ENCODE peak calls at places on chromosomes 3 and 15, in seven cellular contexts. P is aorta, J is breast epithelium, D is IMR-90, Z is ovary, X is psoas muscle, C is body of pancreas. L is an unnamed sample.

GRCh38 chr15:37098468-37099320 is 1.7 kb downstream of the MEIS2 start:
- DNase-seq in Z (peak; percentile 61), C (no peak), P (peak; percentile 83), J (no peak), D (peak; percentile 35), X (peak; percentile 62), L (no peak)

GRCh38 chr3:17639765-17640164 is 102.7 kb downstream of the TBC1D5 start:
- DNase-seq in C (no peak), Z (no peak), J (no peak), D (peak; percentile 94), X (no peak), P (no peak), L (no peak)

GRCh38 chr15:56244811-56245576 is 1.3 kb upstream of the RFX7 start:
- DNase-seq in C (peak; percentile 69), X (no peak), Z (peak; percentile 15), P (peak; percentile 72), J (no peak), D (no peak), L (peak; percentile 63)

GRCh38 chr3:46705751-46706572 is 4.8 kb downstream of the TMIE start:
- DNase-seq in D (peak; percentile 59), P (peak; percentile 66), Z (no peak), X (peak; percentile 52), C (no peak), J (no peak), L (no peak)

GRCh38 chr3:190076601-190077444 is 43.9 kb downstream of the P3H2 start:
- DNase-seq in X (no peak), P (peak; percentile 75), J (no peak), C (peak; percentile 50), D (peak; percentile 99), Z (peak; percentile 55), L (no peak)

GRCh38 chr3:127458698-127459097 is 131.8 kb downstream of the TPRA1 start:
- DNase-seq in J (no peak), Z (no peak), C (no peak), P (peak; percentile 74), D (no peak), X (peak; percentile 39), L (no peak)

GRCh38 chr3:9143180-9143579 is 106.3 kb downstream of the SRGAP3 start:
- DNase-seq in P (no peak), C (no peak), Z (no peak), D (no peak), X (no peak), J (no peak), L (no peak)

GRCh38 chr3:192063570-192063969 is 602.6 kb downstream of the PYDC2 start:
- DNase-seq in X (no peak), P (no peak), D (peak; percentile 27), C (no peak), J (no peak), Z (no peak), L (peak; percentile 26)

GRCh38 chr3:23775254-23775909 is 30.4 kb upstream of the UBE2E1 start:
- DNase-seq in X (no peak), J (no peak), P (no peak), C (no peak), D (no peak), Z (no peak), L (no peak)

GRCh38 chr3:107884719-107885460 is 205.9 kb downstream of the CD47 start:
- DNase-seq in X (no peak), J (no peak), P (no peak), C (peak; percentile 11), D (peak; percentile 61), Z (no peak), L (no peak)

GRCh38 chr3:197468866-197469382 is 86.8 kb downstream of the BDH1 start:
- DNase-seq in X (no peak), J (no peak), P (no peak), C (peak; percentile 72), D (peak; percentile 46), Z (no peak), L (no peak)

GRCh38 chr3:38738630-38739395 is 77.2 kb downstream of the SCN10A start:
- DNase-seq in Z (no peak), D (peak; percentile 28), C (peak; percentile 30), P (no peak), J (no peak), X (no peak), L (no peak)

GRCh38 chr3:170425491-170426239 is 7.0 kb downstream of the CLDN11 start:
- DNase-seq in P (no peak), C (no peak), Z (no peak), D (no peak), X (no peak), J (no peak), L (no peak)

GRCh38 chr3:138016065-138016464 is 6.1 kb downstream of the CLDN18 start:
- DNase-seq in P (no peak), X (no peak), Z (no peak), D (no peak), C (no peak), J (no peak), L (no peak)

GRCh38 chr15:27017168-27017809 is 46.3 kb downstream of the GABRG3 start:
- DNase-seq in D (peak; percentile 58), Z (no peak), P (no peak), X (no peak), C (peak; percentile 55), J (no peak), L (no peak)

DNA sequence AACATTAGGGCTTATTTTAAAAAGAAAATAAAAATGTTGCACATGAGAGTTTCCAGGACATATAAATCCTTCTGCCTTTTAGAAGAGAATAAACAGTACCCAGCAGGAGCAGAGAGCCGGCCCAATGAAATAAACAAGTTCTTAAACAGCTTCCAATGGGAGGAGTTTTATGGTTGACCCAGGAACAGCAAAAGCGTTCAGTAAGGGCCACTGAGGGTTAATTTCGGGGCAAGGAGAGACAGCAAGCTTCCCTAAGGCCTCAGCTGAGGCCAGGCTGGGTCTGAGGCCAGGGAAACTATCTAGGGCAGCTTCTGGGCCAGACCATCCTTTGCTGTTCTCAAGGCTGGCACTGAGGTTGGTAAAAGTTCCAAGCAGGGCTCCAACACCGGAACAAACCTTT is 3.4 kb downstream of the PDZRN3 start:
- DNase-seq in D (no peak), J (no peak), P (no peak), X (peak; percentile 65), C (no peak), Z (no peak), L (no peak)
- H3K4me1 ChIP-seq in D (peaks cover 5% of the 10 kb centered on the region), J (no peaks in the 10 kb centered on the region), P (peaks cover 3% of the 10 kb centered on the region), X (peaks cover 57% of the 10 kb centered on the region), C (peaks cover 48% of the 10 kb centered on the region), Z (peaks cover 14% of the 10 kb centered on the region), L (no peaks in the 10 kb centered on the region)

DNA sequence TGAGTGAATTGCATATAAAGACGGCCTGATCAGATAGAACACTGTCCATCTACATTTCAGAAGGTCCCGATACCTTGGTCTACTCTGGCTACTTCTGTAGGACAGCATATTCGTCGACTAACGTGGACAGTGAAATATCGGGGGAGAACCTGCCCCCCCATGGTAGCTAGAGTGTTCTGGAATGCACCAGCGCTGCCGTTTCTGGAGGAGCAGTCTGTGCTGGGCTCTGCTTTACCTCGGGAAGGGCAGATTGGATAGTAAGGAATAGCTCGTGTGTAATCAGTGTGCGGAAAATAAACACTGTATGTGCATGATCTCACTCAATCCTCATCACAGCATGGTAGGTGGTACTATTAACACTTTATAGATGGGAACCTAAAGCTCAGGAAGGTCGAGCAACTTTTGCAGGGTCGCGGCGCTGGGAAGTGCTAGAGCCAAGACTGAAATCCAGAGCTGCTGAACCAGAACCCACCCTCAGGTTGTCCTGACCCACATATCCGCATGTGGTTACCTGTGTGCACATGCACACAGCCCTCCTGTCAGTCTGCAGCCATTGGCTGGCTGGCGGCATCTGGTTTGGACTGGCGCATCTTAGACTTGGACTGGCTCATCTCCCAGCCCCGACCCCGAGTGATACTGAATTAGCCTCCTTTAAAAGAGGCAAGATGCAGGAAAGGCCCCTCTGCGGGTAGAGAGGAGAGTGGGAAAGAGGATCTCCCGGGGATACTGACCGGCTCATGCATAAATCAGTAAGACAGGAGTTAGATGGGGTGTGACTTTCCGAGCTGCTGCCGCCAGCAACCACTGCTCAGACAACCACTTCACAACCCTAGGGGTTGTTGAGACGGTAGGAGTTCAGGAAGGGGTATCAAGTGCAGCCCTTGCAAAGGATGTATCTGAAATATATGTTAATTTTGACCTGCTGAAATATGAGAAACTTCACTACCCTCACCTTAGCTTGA is 155.0 kb upstream of the BHLHE40 start:
- DNase-seq in Z (no peak), C (no peak), D (no peak), J (no peak), P (no peak), X (no peak), L (no peak)
- H3K4me1 ChIP-seq in Z (peaks cover 2% of the 10 kb centered on the region), C (peaks cover 24% of the 10 kb centered on the region), D (peaks cover 2% of the 10 kb centered on the region), J (peaks cover 4% of the 10 kb centered on the region), P (peaks cover 2% of the 10 kb centered on the region), X (peaks cover 57% of the 10 kb centered on the region), L (peaks cover 32% of the 10 kb centered on the region)

GRCh38 chr3:195102609-195103467 is 168.1 kb downstream of the XXYLT1 start:
- DNase-seq in D (peak; percentile 98), Z (peak; percentile 39), P (peak; percentile 60), C (peak; percentile 41), X (no peak), J (no peak), L (peak; percentile 38)
- H3K4me1 ChIP-seq in D (peaks cover 18% of the 10 kb centered on the region), Z (peaks cover 4% of the 10 kb centered on the region), P (no peaks in the 10 kb centered on the region), C (peaks cover 8% of the 10 kb centered on the region), X (peaks cover 11% of the 10 kb centered on the region), J (no peaks in the 10 kb centered on the region), L (no peaks in the 10 kb centered on the region)

GRCh38 chr3:195209083-195209835 is 61.7 kb downstream of the XXYLT1 start:
- DNase-seq in P (no peak), J (no peak), X (peak; percentile 67), Z (peak; percentile 39), D (peak; percentile 13), C (no peak), L (no peak)

GRCh38 chr3:195208183-195208582 is 62.8 kb downstream of the XXYLT1 start:
- DNase-seq in P (no peak), D (no peak), J (no peak), C (no peak), X (peak; percentile 41), Z (no peak), L (no peak)

GRCh38 chr3:195208631-195209030 is 62.3 kb downstream of the XXYLT1 start:
- DNase-seq in P (no peak), C (no peak), J (no peak), D (no peak), X (no peak), Z (no peak), L (no peak)

GRCh38 chr3:195212033-195212748 is 58.8 kb downstream of the XXYLT1 start:
- DNase-seq in D (no peak), J (no peak), X (no peak), C (no peak), Z (no peak), P (no peak), L (no peak)

DNA sequence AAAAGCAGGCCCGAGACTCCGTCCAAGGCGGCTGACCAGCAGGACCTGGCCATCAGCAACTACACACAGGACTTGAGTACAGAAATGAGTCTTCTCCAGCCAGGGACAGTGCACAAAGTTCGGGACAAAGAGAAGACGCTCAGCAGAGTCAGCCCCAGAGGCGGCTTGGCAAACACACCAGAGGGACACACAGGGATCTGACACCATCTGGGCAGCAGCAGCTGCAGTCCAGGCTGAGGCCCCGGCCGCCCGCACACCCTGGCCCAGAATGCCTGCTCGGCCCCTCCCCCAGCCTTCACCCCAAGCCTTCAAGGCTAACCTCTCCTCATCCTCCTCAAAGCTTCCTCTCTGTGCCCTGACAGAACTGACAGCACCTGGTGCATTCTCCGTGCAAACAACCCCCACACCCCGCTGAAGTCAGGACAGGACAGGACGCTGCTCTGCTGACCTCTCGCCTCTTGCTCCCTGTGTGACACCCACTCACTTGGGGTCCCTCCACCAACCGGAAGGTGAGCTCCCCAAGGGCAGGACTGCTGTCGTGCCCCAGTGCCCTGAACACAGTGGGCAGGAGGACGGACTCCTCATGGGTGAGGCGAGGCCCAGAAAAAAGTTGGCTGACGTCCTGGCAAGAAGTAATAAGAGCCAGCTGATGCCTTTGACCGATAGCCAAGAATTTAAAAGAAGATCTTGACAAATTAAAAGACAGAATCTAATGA is 61.0 kb downstream of the XXYLT1 start:
- DNase-seq in Z (peak; percentile 50), C (no peak), J (no peak), D (peak; percentile 60), P (peak; percentile 80), X (peak; percentile 88), L (peak; percentile 21)
- H3K4me1 ChIP-seq in Z (peaks cover 30% of the 10 kb centered on the region), C (peaks cover 24% of the 10 kb centered on the region), J (peaks cover 7% of the 10 kb centered on the region), D (peaks cover 30% of the 10 kb centered on the region), P (no peaks in the 10 kb centered on the region), X (peaks cover 28% of the 10 kb centered on the region), L (peaks cover 7% of the 10 kb centered on the region)

GRCh38 chr3:185717627-185718330 is 107.1 kb downstream of the IGF2BP2 start:
- DNase-seq in P (no peak), X (no peak), C (no peak), Z (no peak), J (no peak), D (no peak), L (no peak)
- H3K4me1 ChIP-seq in P (no peaks in the 10 kb centered on the region), X (no peaks in the 10 kb centered on the region), C (no peaks in the 10 kb centered on the region), Z (no peaks in the 10 kb centered on the region), J (no peaks in the 10 kb centered on the region), D (peaks cover 30% of the 10 kb centered on the region), L (peaks cover 20% of the 10 kb centered on the region)

L was measured in mucosa of descending colon.